ENCODE peak calls at places on chromosomes 6 and 20, in nine cellular contexts. J is effector CD4-positive, alpha-beta T cell; W is C1 segment of cervical spinal cord; F is ovary; P is activated T-helper 1 cell treated with anti-CD3 and anti-CD28 coated beads, Interleukin-2, amount 50 U/mL, for 16 hours; Z is cardiac fibroblast; E is CMK; M is CD8-positive, alpha-beta T cell; I is thoracic aorta. U is an unnamed sample.

GRCh38 chr6:39818695-39819094 is 26.5 kb downstream of the DAAM2 start:
- DNase-seq in J (no peak), W (no peak), F (no peak), P (no peak), Z (no peak), E (no peak), M (no peak), I (no peak), U (no peak)

GRCh38 chr6:46949662-46950280 is 28.0 kb upstream of the ADGRF5 start:
- DNase-seq in J (no peak), W (no peak), F (peak), P (no peak), Z (peak), E (no peak), M (no peak), I (no peak), U (no peak)

GRCh38 chr6:24357336-24358218 is at the start of gene DCDC2:
- DNase-seq in J (peak), W (no peak), F (peak), P (peak), Z (peak), E (no peak), M (no peak), I (no peak), U (peak)

GRCh38 chr6:108735991-108736345 is 112.3 kb upstream of the ARMC2 start:
- DNase-seq in J (no peak), W (no peak), F (no peak), P (no peak), Z (no peak), E (no peak), M (no peak), I (no peak), U (no peak)

GRCh38 chr20:58748628-58749027 is 56.0 kb downstream of the NPEPL1 start:
- DNase-seq in J (no peak), W (no peak), F (no peak), P (no peak), Z (no peak), E (no peak), M (no peak), I (no peak), U (no peak)

GRCh38 chr6:104771258-104771832 is 88.4 kb downstream of the HACE1 start:
- DNase-seq in J (no peak), W (no peak), F (no peak), P (no peak), Z (peak), E (no peak), M (no peak), I (no peak), U (peak)

GRCh38 chr20:46464451-46464850 is 48.9 kb downstream of the ZNF334 start:
- DNase-seq in J (no peak), W (no peak), F (no peak), P (no peak), Z (no peak), E (no peak), M (no peak), I (no peak), U (no peak)

GRCh38 chr20:36384022-36384619 is 78.0 kb downstream of the DLGAP4 start:
- DNase-seq in J (no peak), W (no peak), F (no peak), P (no peak), Z (peak), E (peak), M (no peak), I (no peak), U (no peak)

GRCh38 chr20:31848088-31848999 is 2.9 kb upstream of the FOXS1 start:
- DNase-seq in J (no peak), W (no peak), F (no peak), P (no peak), Z (no peak), E (no peak), M (no peak), I (no peak), U (no peak)

GRCh38 chr6:38117281-38117680 is 297.8 kb downstream of the ZFAND3 start:
- DNase-seq in J (no peak), W (no peak), F (no peak), P (no peak), Z (no peak), E (no peak), M (no peak), I (no peak), U (no peak)

GRCh38 chr20:19832875-19833274 is 74.8 kb downstream of the RIN2 start:
- DNase-seq in J (no peak), W (no peak), F (no peak), P (no peak), Z (no peak), E (no peak), M (no peak), I (no peak), U (no peak)